ENCODE peak calls at places on chromosomes 5 and 9, in nine cellular contexts. One of them, this sample, is unnamed.

GRCh38 chr9:36263662-36264061 is 5.4 kb upstream of the GNE start:
- DNase-seq in hepatocyte: no peak
- DNase-seq in ovary: no peak
- DNase-seq in A673: no peak
- DNase-seq in A549: no peak
- DNase-seq in kidney epithelial cell: no peak
- DNase-seq in astrocyte of the spinal cord: no peak
- DNase-seq in astrocyte of the cerebellum: no peak
- DNase-seq in Peyer's patch: no peak
- DNase-seq in this sample: no peak

GRCh38 chr9:35074141-35074540 is 1.7 kb upstream of the VCP start:
- DNase-seq in A673: no peak
- DNase-seq in ovary: no peak
- DNase-seq in kidney epithelial cell: no peak
- DNase-seq in astrocyte of the cerebellum: no peak
- DNase-seq in A549: no peak
- DNase-seq in Peyer's patch: no peak
- DNase-seq in astrocyte of the spinal cord: no peak
- DNase-seq in hepatocyte: no peak
- DNase-seq in this sample: no peak

GRCh38 chr9:126093771-126094170 is 232.9 kb upstream of the MVB12B start:
- DNase-seq in ovary: no peak
- DNase-seq in astrocyte of the spinal cord: no peak
- DNase-seq in kidney epithelial cell: no peak
- DNase-seq in A673: no peak
- DNase-seq in Peyer's patch: no peak
- DNase-seq in astrocyte of the cerebellum: no peak
- DNase-seq in A549: no peak
- DNase-seq in hepatocyte: no peak
- DNase-seq in this sample: no peak

GRCh38 chr5:131258733-131259132 is 5.1 kb upstream of the CDC42SE2 start:
- DNase-seq in ovary: no peak
- DNase-seq in A549: no peak
- DNase-seq in astrocyte of the cerebellum: no peak
- DNase-seq in A673: no peak
- DNase-seq in kidney epithelial cell: no peak
- DNase-seq in Peyer's patch: no peak
- DNase-seq in astrocyte of the spinal cord: no peak
- DNase-seq in hepatocyte: no peak
- DNase-seq in this sample: no peak

GRCh38 chr9:120916573-120916972 is 10.0 kb downstream of the TRAF1 start:
- DNase-seq in ovary: peak; percentile 85
- DNase-seq in hepatocyte: peak; percentile 65
- DNase-seq in astrocyte of the cerebellum: no peak
- DNase-seq in kidney epithelial cell: no peak
- DNase-seq in A673: peak; percentile 46
- DNase-seq in astrocyte of the spinal cord: peak; percentile 73
- DNase-seq in Peyer's patch: no peak
- DNase-seq in A549: no peak
- DNase-seq in this sample: peak; percentile 93

GRCh38 chr5:58887721-58888409 is 305.0 kb downstream of the RAB3C start:
- DNase-seq in astrocyte of the cerebellum: no peak
- DNase-seq in kidney epithelial cell: no peak
- DNase-seq in A549: no peak
- DNase-seq in astrocyte of the spinal cord: no peak
- DNase-seq in Peyer's patch: no peak
- DNase-seq in ovary: peak; percentile 42
- DNase-seq in A673: no peak
- DNase-seq in hepatocyte: no peak
- DNase-seq in this sample: peak; percentile 86

GRCh38 chr5:113606298-113607134 is 93.0 kb downstream of the YTHDC2 start:
- DNase-seq in A549: peak; percentile 48
- DNase-seq in kidney epithelial cell: peak; percentile 2
- DNase-seq in astrocyte of the spinal cord: peak; percentile 55
- DNase-seq in ovary: peak; percentile 29
- DNase-seq in astrocyte of the cerebellum: peak; percentile 24
- DNase-seq in Peyer's patch: peak; percentile 50
- DNase-seq in A673: peak; percentile 75
- DNase-seq in hepatocyte: peak; percentile 84
- DNase-seq in this sample: no peak

GRCh38 chr9:89394412-89394811 is 76.1 kb downstream of the SECISBP2 start:
- DNase-seq in hepatocyte: no peak
- DNase-seq in astrocyte of the cerebellum: no peak
- DNase-seq in kidney epithelial cell: no peak
- DNase-seq in Peyer's patch: no peak
- DNase-seq in A549: no peak
- DNase-seq in A673: no peak
- DNase-seq in ovary: no peak
- DNase-seq in astrocyte of the spinal cord: no peak
- DNase-seq in this sample: no peak

GRCh38 chr9:5953743-5954707 is 61.4 kb downstream of the RANBP6 start:
- DNase-seq in hepatocyte: peak; percentile 20
- DNase-seq in Peyer's patch: no peak
- DNase-seq in ovary: no peak
- DNase-seq in astrocyte of the spinal cord: no peak
- DNase-seq in A673: no peak
- DNase-seq in A549: peak; percentile 34
- DNase-seq in kidney epithelial cell: no peak
- DNase-seq in astrocyte of the cerebellum: no peak
- DNase-seq in this sample: no peak

GRCh38 chr9:18072967-18073366 is 401.0 kb upstream of the ADAMTSL1 start:
- DNase-seq in A673: no peak
- DNase-seq in hepatocyte: no peak
- DNase-seq in Peyer's patch: no peak
- DNase-seq in A549: no peak
- DNase-seq in ovary: no peak
- DNase-seq in astrocyte of the cerebellum: no peak
- DNase-seq in astrocyte of the spinal cord: no peak
- DNase-seq in kidney epithelial cell: no peak
- DNase-seq in this sample: no peak

GRCh38 chr5:44845777-44846176 is 37.0 kb downstream of the MRPS30 start:
- DNase-seq in A549: no peak
- DNase-seq in astrocyte of the cerebellum: no peak
- DNase-seq in astrocyte of the spinal cord: no peak
- DNase-seq in kidney epithelial cell: no peak
- DNase-seq in ovary: no peak
- DNase-seq in Peyer's patch: no peak
- DNase-seq in hepatocyte: no peak
- DNase-seq in A673: no peak
- DNase-seq in this sample: no peak

GRCh38 chr9:76459691-76460635 is 981 bp downstream of the GCNT1 start:
- DNase-seq in hepatocyte: peak; percentile 60
- DNase-seq in A673: peak; percentile 23
- DNase-seq in A549: peak; percentile 29
- DNase-seq in astrocyte of the spinal cord: peak; percentile 72
- DNase-seq in astrocyte of the cerebellum: no peak
- DNase-seq in ovary: no peak
- DNase-seq in Peyer's patch: peak; percentile 65
- DNase-seq in kidney epithelial cell: no peak
- DNase-seq in this sample: no peak

GRCh38 chr5:127228540-127229184 is 61.9 kb upstream of the MEGF10 start:
- DNase-seq in Peyer's patch: peak; percentile 46
- DNase-seq in A673: no peak
- DNase-seq in astrocyte of the cerebellum: no peak
- DNase-seq in astrocyte of the spinal cord: no peak
- DNase-seq in hepatocyte: peak; percentile 39
- DNase-seq in ovary: no peak
- DNase-seq in A549: no peak
- DNase-seq in kidney epithelial cell: no peak
- DNase-seq in this sample: no peak

GRCh38 chr9:78280982-78281668 is 15.8 kb upstream of the PSAT1 start:
- DNase-seq in kidney epithelial cell: no peak
- DNase-seq in ovary: peak; percentile 91
- DNase-seq in astrocyte of the cerebellum: peak; percentile 89
- DNase-seq in A549: no peak
- DNase-seq in Peyer's patch: no peak
- DNase-seq in astrocyte of the spinal cord: peak; percentile 89
- DNase-seq in hepatocyte: peak; percentile 71
- DNase-seq in A673: peak; percentile 23
- DNase-seq in this sample: peak; percentile 78

GRCh38 chr9:99020786-99021436 is 77.2 kb downstream of the COL15A1 start:
- DNase-seq in ovary: no peak
- DNase-seq in astrocyte of the cerebellum: no peak
- DNase-seq in A549: no peak
- DNase-seq in A673: no peak
- DNase-seq in astrocyte of the spinal cord: no peak
- DNase-seq in hepatocyte: no peak
- DNase-seq in kidney epithelial cell: no peak
- DNase-seq in Peyer's patch: no peak
- DNase-seq in this sample: peak; percentile 70

GRCh38 chr5:83551826-83552225 is 80.3 kb downstream of the VCAN start:
- DNase-seq in hepatocyte: peak; percentile 11
- DNase-seq in A673: no peak
- DNase-seq in astrocyte of the spinal cord: no peak
- DNase-seq in ovary: no peak
- DNase-seq in A549: no peak
- DNase-seq in astrocyte of the cerebellum: no peak
- DNase-seq in Peyer's patch: no peak
- DNase-seq in kidney epithelial cell: no peak
- DNase-seq in this sample: no peak

GRCh38 chr5:93294184-93294583 is 286.8 kb downstream of the NR2F1-AS1 start:
- DNase-seq in ovary: no peak
- DNase-seq in astrocyte of the cerebellum: no peak
- DNase-seq in A549: no peak
- DNase-seq in A673: no peak
- DNase-seq in hepatocyte: no peak
- DNase-seq in Peyer's patch: no peak
- DNase-seq in astrocyte of the spinal cord: peak; percentile 43
- DNase-seq in kidney epithelial cell: no peak
- DNase-seq in this sample: no peak

GRCh38 chr5:93929146-93929545 is 187.7 kb upstream of the POU5F2 start:
- DNase-seq in astrocyte of the cerebellum: peak; percentile 33
- DNase-seq in ovary: no peak
- DNase-seq in A549: no peak
- DNase-seq in kidney epithelial cell: no peak
- DNase-seq in astrocyte of the spinal cord: peak; percentile 32
- DNase-seq in A673: no peak
- DNase-seq in hepatocyte: no peak
- DNase-seq in Peyer's patch: no peak
- DNase-seq in this sample: no peak

GRCh38 chr5:57383093-57383861 is 99.3 kb downstream of the ACTBL2 start:
- DNase-seq in astrocyte of the spinal cord: peak; percentile 88
- DNase-seq in ovary: no peak
- DNase-seq in astrocyte of the cerebellum: no peak
- DNase-seq in kidney epithelial cell: no peak
- DNase-seq in A549: peak; percentile 85
- DNase-seq in A673: peak; percentile 67
- DNase-seq in hepatocyte: peak; percentile 80
- DNase-seq in Peyer's patch: no peak
- DNase-seq in this sample: no peak
- H3K4me3 ChIP-seq in astrocyte of the spinal cord: no peak overlapping the region
- H3K4me3 ChIP-seq in ovary: no peak overlapping the region
- H3K4me3 ChIP-seq in astrocyte of the cerebellum: no peak overlapping the region
- H3K4me3 ChIP-seq in kidney epithelial cell: no peak overlapping the region
- H3K4me3 ChIP-seq in A549: peak overlapping the region; percentile 30
- H3K4me3 ChIP-seq in A673: no peak overlapping the region
- H3K4me3 ChIP-seq in hepatocyte: no peak overlapping the region
- H3K4me3 ChIP-seq in Peyer's patch: no peak overlapping the region
- H3K4me3 ChIP-seq in this sample: peak overlapping the region; percentile 26

GRCh38 chr5:122295138-122295537 is 16.9 kb upstream of the SNCAIP start:
- DNase-seq in astrocyte of the spinal cord: no peak
- DNase-seq in kidney epithelial cell: no peak
- DNase-seq in A549: peak; percentile 15
- DNase-seq in A673: peak; percentile 25
- DNase-seq in astrocyte of the cerebellum: no peak
- DNase-seq in Peyer's patch: no peak
- DNase-seq in ovary: no peak
- DNase-seq in hepatocyte: no peak
- DNase-seq in this sample: no peak
- TF ChIP-seq CTCF in astrocyte of the spinal cord: no peak
- TF ChIP-seq CTCF in kidney epithelial cell: peak; percentile 19
- TF ChIP-seq CTCF in A549: no peak
- TF ChIP-seq CTCF in A673: peak; percentile 49
- TF ChIP-seq CTCF in astrocyte of the cerebellum: no peak
- TF ChIP-seq CTCF in Peyer's patch: peak; percentile 36
- TF ChIP-seq CTCF in ovary: no peak
- TF ChIP-seq CTCF in hepatocyte: no peak
- TF ChIP-seq CTCF in this sample: no peak

DNA sequence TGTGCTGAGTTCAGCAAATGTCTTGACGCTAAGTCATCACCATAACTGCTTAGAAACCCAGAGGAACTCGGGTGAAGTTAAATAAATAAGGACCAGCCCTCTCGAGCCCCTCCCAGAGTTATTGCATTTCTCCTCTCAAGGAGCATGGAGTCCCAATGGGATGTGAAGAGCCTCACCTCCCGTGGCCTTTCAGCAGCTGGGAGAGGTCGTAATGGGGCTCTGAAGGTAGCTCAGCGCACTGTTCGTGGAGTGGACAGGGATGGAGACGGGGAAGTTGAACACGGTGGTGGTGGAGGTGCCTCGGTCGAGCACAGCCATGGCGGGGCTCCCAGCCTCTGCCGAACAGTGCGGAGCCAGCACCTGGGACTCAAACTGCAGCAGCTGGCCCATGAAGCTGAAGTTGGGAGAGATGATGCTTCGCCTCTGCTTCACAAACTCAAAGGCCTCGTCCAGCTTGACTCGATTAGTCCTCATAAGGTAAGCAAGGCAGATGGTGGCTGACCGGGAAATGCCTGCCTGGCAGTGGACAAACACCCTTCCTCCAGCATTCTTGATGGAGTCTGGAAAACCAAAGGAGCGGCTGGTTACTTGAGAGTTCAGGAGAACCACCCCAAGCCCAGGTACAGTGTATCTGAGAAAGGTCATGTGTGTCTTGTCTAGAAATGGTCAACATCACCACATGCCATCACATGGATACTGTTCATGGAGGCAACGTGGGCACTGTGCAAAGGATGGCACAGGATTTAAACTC is 2.2 kb downstream of the DUSP1 start:
- DNase-seq in ovary: no peak
- DNase-seq in astrocyte of the spinal cord: peak; percentile 73
- DNase-seq in A673: no peak
- DNase-seq in Peyer's patch: peak; percentile 52
- DNase-seq in A549: peak; percentile 74
- DNase-seq in hepatocyte: peak; percentile 37
- DNase-seq in astrocyte of the cerebellum: no peak
- DNase-seq in kidney epithelial cell: no peak
- DNase-seq in this sample: no peak
- H3K4me3 ChIP-seq in ovary: peak overlapping the region; percentile 82
- H3K4me3 ChIP-seq in astrocyte of the spinal cord: peak overlapping the region; percentile 94
- H3K4me3 ChIP-seq in A673: peak overlapping the region; percentile 91
- H3K4me3 ChIP-seq in Peyer's patch: peak overlapping the region; percentile 95
- H3K4me3 ChIP-seq in A549: peak overlapping the region; percentile 75
- H3K4me3 ChIP-seq in hepatocyte: peak overlapping the region; percentile 84
- H3K4me3 ChIP-seq in astrocyte of the cerebellum: peak overlapping the region; percentile 69
- H3K4me3 ChIP-seq in kidney epithelial cell: peak overlapping the region; percentile 90
- H3K4me3 ChIP-seq in this sample: peak overlapping the region; percentile 86

DNA sequence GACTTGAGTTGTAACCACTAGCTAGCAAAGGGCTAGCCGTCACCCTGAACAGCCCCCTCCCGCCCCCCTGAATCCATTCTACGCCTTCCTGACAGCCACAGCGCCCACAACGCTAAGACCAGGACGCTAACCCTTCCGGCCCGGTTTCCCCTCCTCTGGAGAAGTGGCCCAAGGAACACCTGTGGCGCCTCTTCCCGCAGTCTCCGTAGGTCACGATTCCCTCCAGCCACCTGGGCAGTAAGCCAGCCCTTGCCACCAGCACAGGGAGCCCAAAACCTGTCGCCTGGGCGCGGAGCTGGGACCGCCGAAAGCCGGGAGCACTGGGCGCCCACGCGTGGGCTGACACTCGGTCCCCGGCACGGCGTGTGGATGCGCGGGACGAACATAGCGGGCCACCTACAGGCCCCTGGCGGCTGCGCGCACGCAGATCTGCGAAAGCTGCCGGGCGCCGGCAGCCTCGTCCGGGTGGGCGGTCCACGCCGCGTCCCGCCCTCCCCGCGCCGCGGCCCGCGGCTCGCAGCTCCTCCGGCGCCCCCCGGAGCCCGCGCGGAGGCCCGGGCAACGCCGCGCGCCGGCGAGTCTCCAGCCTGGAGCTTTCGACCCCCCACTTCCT is 596 bp downstream of the IRF1 start:
- DNase-seq in astrocyte of the spinal cord: peak; percentile 47
- DNase-seq in Peyer's patch: peak; percentile 87
- DNase-seq in astrocyte of the cerebellum: no peak
- DNase-seq in A549: peak; percentile 25
- DNase-seq in hepatocyte: peak; percentile 72
- DNase-seq in A673: peak; percentile 54
- DNase-seq in ovary: peak; percentile 60
- DNase-seq in kidney epithelial cell: no peak
- DNase-seq in this sample: peak; percentile 83
- TF ChIP-seq CTCF in astrocyte of the spinal cord: no peak
- TF ChIP-seq CTCF in Peyer's patch: peak; percentile 44
- TF ChIP-seq CTCF in astrocyte of the cerebellum: peak; percentile 18
- TF ChIP-seq CTCF in A549: peak; percentile 23
- TF ChIP-seq CTCF in hepatocyte: no peak
- TF ChIP-seq CTCF in A673: no peak
- TF ChIP-seq CTCF in ovary: no peak
- TF ChIP-seq CTCF in kidney epithelial cell: no peak
- TF ChIP-seq CTCF in this sample: no peak

This sample was measured in coronary artery.